ENCODE peak calls at places on chromosome 14, in four cellular contexts. T, N, R and Y are unnamed samples.

GRCh38 chr14:103616635-103617300 is 12.2 kb upstream of the KLC1 start:
- DNase-seq in N (no peak), R (no peak), T (no peak), Y (no peak)

GRCh38 chr14:80768646-80769045 is 172.9 kb downstream of the CEP128 start:
- DNase-seq in N (no peak), R (no peak), T (no peak), Y (no peak)

GRCh38 chr14:68305738-68306137 is 486.2 kb downstream of the RAD51B start:
- DNase-seq in N (no peak), T (no peak), R (no peak), Y (no peak)

GRCh38 chr14:103728721-103729120 is 13.1 kb downstream of the ZFYVE21 start:
- DNase-seq in R (no peak), T (no peak), N (no peak), Y (peak)

GRCh38 chr14:64724578-64724930 is 20.3 kb downstream of the PLEKHG3 start:
- DNase-seq in R (no peak), T (peak), N (peak), Y (peak)

GRCh38 chr14:96097752-96098151 is 58.6 kb downstream of the C14orf132 start:
- DNase-seq in T (no peak), R (no peak), N (peak), Y (no peak)

GRCh38 chr14:64674829-64675228 is 29.4 kb upstream of the PLEKHG3 start:
- DNase-seq in N (no peak), T (no peak), R (no peak), Y (peak)

GRCh38 chr14:86310148-86310547 is 780.2 kb downstream of the FLRT2 start:
- DNase-seq in T (no peak), N (no peak), R (no peak), Y (no peak)

GRCh38 chr14:42965512-42965911 is 1358.8 kb downstream of the LRFN5 start:
- DNase-seq in N (no peak), R (no peak), T (no peak), Y (no peak)

GRCh38 chr14:68756071-68756481 is 36.8 kb downstream of the ZFP36L1 start:
- DNase-seq in T (no peak), R (no peak), N (no peak), Y (no peak)

GRCh38 chr14:21070610-21071224 is 613 bp downstream of the ARHGEF40 start:
- DNase-seq in N (peak), R (peak), T (no peak), Y (peak)

GRCh38 chr14:92456215-92457017 is 57.2 kb upstream of the RIN3 start:
- DNase-seq in R (peak), N (peak), T (peak), Y (peak)

GRCh38 chr14:75452900-75453816 is 25.3 kb downstream of the JDP2 start:
- DNase-seq in T (peak), N (peak), R (peak), Y (peak)

GRCh38 chr14:45633220-45633984 is 380.4 kb upstream of the MIS18BP1 start:
- DNase-seq in T (no peak), N (no peak), R (no peak), Y (no peak)

GRCh38 chr14:69816216-69816615 is 19.2 kb upstream of the SLC10A1 start:
- DNase-seq in R (no peak), T (no peak), N (no peak), Y (no peak)

GRCh38 chr14:20988717-20989116 is 1.1 kb upstream of the METTL17 start:
- DNase-seq in N (no peak), R (no peak), T (no peak), Y (no peak)

GRCh38 chr14:71551291-71551955 is 380.8 kb upstream of the RGS6 start:
- DNase-seq in R (no peak), T (no peak), N (no peak), Y (no peak)

GRCh38 chr14:71730471-71730870 is 201.8 kb upstream of the RGS6 start:
- DNase-seq in T (no peak), R (no peak), N (no peak), Y (no peak)

GRCh38 chr14:72318648-72319047 is 386.4 kb downstream of the RGS6 start:
- DNase-seq in N (no peak), T (no peak), R (no peak), Y (no peak)

GRCh38 chr14:91957876-91958313 is 10.4 kb upstream of the FBLN5 start:
- DNase-seq in N (peak), T (no peak), R (no peak), Y (no peak)

GRCh38 chr14:73713804-73714655 is at the start of gene PNMA1:
- DNase-seq in R (peak), N (peak), T (peak), Y (peak)
- TF ChIP-seq POLR2A in R (peak), N (peak), T (peak), Y (peak)

GRCh38 chr14:105738638-105739037 is 212.3 kb downstream of the TMEM121 start:
- DNase-seq in T (no peak), N (no peak), R (no peak), Y (peak)
- TF ChIP-seq POLR2A in T (no peak), N (no peak), R (no peak), Y (no peak)

GRCh38 chr14:59009967-59010366 is 178.5 kb upstream of the DAAM1 start:
- DNase-seq in T (no peak), N (no peak), R (no peak), Y (no peak)
- TF ChIP-seq POLR2A in T (no peak), N (no peak), R (no peak), Y (no peak)

DNA sequence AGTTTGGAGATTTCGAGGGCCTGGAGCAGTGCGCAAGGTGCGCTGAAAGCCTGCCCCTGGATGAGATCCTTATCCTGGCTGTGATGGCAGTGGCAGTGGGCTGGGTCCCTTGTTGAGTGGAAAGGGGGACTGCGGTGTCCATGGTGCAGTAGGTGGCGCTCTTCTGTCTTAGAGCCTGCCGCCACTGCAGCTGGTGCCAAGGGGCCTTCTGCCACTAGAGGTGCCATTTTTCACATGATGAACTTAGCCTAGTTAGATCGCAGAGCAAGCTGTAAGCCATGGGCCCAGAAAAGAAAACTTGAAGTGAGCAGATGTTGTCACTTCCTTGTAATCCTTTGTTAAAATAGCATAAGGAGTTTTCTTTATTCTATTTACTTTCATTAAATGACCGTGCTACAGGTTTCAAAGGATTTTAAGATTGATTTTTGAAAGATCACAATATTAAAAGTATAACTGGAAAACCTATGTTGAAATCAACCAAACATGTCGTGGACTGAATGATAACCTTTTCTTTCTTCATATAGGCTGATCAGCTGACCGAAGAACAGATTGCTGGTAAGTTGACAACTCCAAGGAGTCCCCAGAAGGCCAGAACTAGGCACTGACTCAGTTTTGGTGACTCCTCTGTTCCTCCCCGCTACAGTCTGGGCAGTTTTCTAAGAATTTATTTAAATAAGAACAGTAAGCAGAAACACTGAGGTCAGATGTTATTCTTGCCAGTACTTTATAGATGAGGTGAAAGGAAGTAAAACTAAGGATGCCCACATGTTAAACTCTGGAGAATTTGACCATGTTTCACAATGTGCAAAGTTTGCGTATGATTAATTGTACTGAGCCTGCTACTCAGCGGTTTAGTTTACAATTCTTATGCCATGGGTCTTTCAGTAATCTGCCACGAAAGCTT is 3.0 kb downstream of the CALM1 start:
- DNase-seq in T (peak), N (peak), R (peak), Y (peak)
- TF ChIP-seq POLR2A in T (no peak), N (no peak), R (no peak), Y (no peak)

GRCh38 chr14:23953464-23954278 is at the start of gene DHRS4:
- DNase-seq in R (peak), T (peak), N (peak), Y (peak)
- TF ChIP-seq POLR2A in R (peak), T (peak), N (peak), Y (no peak)